ENCODE peak calls at places on chromosome 15, in seven cellular contexts. O, F, U, G, V, N and S are unnamed samples.

GRCh38 chr15:51094606-51095569 is at the start of gene TNFAIP8L3:
- DNase-seq in O (peak; percentile 39), F (no peak), U (no peak), G (no peak), V (no peak), N (no peak), S (no peak)

GRCh38 chr15:91974321-91974720 is 120.8 kb downstream of the SLCO3A1 start:
- DNase-seq in O (no peak), F (no peak), U (no peak), G (no peak), V (no peak), N (no peak), S (no peak)

GRCh38 chr15:83270176-83270575 is 14.3 kb downstream of the BNC1 start:
- DNase-seq in O (no peak), F (no peak), U (no peak), G (no peak), V (no peak), N (no peak), S (no peak)

GRCh38 chr15:31254431-31255175 is 72.0 kb upstream of the KLF13 start:
- DNase-seq in O (no peak), F (no peak), U (no peak), G (peak; percentile 95), V (no peak), N (no peak), S (no peak)

GRCh38 chr15:69987492-69988482 is 109.9 kb downstream of the TLE3 start:
- DNase-seq in O (no peak), F (no peak), U (no peak), G (no peak), V (no peak), N (no peak), S (no peak)

GRCh38 chr15:72785452-72786243 is 2.1 kb upstream of the ADPGK start:
- DNase-seq in O (no peak), F (no peak), U (peak; percentile 53), G (no peak), V (peak; percentile 39), N (peak; percentile 69), S (peak; percentile 81)

GRCh38 chr15:60858511-60859085 is 370.5 kb downstream of the RORA start:
- DNase-seq in O (no peak), F (no peak), U (no peak), G (no peak), V (no peak), N (no peak), S (peak; percentile 6)

GRCh38 chr15:61726166-61726565 is 334.1 kb downstream of the VPS13C start:
- DNase-seq in O (no peak), F (no peak), U (no peak), G (no peak), V (no peak), N (no peak), S (no peak)

GRCh38 chr15:65476942-65477341 is 40.5 kb downstream of the DPP8 start:
- DNase-seq in O (no peak), F (no peak), U (no peak), G (peak; percentile 86), V (no peak), N (no peak), S (peak; percentile 70)

GRCh38 chr15:62110000-62110851 is 43.4 kb downstream of the C2CD4A start:
- DNase-seq in O (peak; percentile 40), F (no peak), U (no peak), G (peak; percentile 33), V (no peak), N (no peak), S (peak; percentile 56)

GRCh38 chr15:77347197-77347596 is 72.7 kb downstream of the PEAK1 start:
- DNase-seq in O (no peak), F (no peak), U (no peak), G (no peak), V (no peak), N (no peak), S (no peak)

GRCh38 chr15:74725845-74726773 is 781 bp upstream of the CYP1A1 start:
- DNase-seq in O (peak; percentile 69), F (no peak), U (peak; percentile 34), G (peak; percentile 7), V (peak; percentile 45), N (peak; percentile 90), S (peak; percentile 60)

GRCh38 chr15:60906275-60906674 is 322.8 kb downstream of the RORA start:
- DNase-seq in O (no peak), F (no peak), U (no peak), G (no peak), V (no peak), N (no peak), S (no peak)

GRCh38 chr15:59294961-59295741 is 77.5 kb downstream of the MYO1E start:
- DNase-seq in O (no peak), F (peak; percentile 70), U (no peak), G (peak; percentile 89), V (no peak), N (no peak), S (peak; percentile 94)

GRCh38 chr15:67603063-67603462 is 60.6 kb downstream of the MAP2K5 start:
- DNase-seq in O (no peak), F (no peak), U (no peak), G (no peak), V (no peak), N (no peak), S (no peak)

GRCh38 chr15:57345584-57345983 is 30.7 kb upstream of the CGNL1 start:
- DNase-seq in O (no peak), F (no peak), U (no peak), G (no peak), V (no peak), N (no peak), S (no peak)

GRCh38 chr15:42286445-42287029 is 13.3 kb upstream of the TMEM87A start:
- DNase-seq in O (no peak), F (no peak), U (no peak), G (peak; percentile 93), V (no peak), N (no peak), S (peak; percentile 42)

GRCh38 chr15:85615930-85616329 is 178.8 kb downstream of the KLHL25 start:
- DNase-seq in O (no peak), F (no peak), U (no peak), G (peak; percentile 77), V (no peak), N (no peak), S (peak; percentile 71)

GRCh38 chr15:22839046-22839705 is 710 bp downstream of the NIPA2 start:
- DNase-seq in O (no peak), F (no peak), U (no peak), G (no peak), V (no peak), N (no peak), S (peak; percentile 26)

GRCh38 chr15:83734487-83734886 is 80.6 kb downstream of the ADAMTSL3 start:
- DNase-seq in O (no peak), F (no peak), U (no peak), G (peak; percentile 14), V (no peak), N (no peak), S (no peak)

GRCh38 chr15:74956648-74957300 is at the start of gene RPP25:
- DNase-seq in O (peak; percentile 76), F (no peak), U (peak; percentile 51), G (peak; percentile 85), V (peak; percentile 67), N (peak; percentile 91), S (peak; percentile 89)

GRCh38 chr15:69749274-69749673 is 296.7 kb downstream of the RPLP1 start:
- DNase-seq in O (no peak), F (no peak), U (no peak), G (no peak), V (no peak), N (peak; percentile 56), S (no peak)

GRCh38 chr15:66065325-66065724 is 188.2 kb downstream of the MEGF11 start:
- DNase-seq in O (no peak), F (no peak), U (no peak), G (no peak), V (no peak), N (no peak), S (no peak)

GRCh38 chr15:60358935-60359672 is 38.7 kb downstream of the ANXA2 start:
- DNase-seq in O (no peak), F (no peak), U (no peak), G (peak; percentile 81), V (no peak), N (no peak), S (peak; percentile 89)

GRCh38 chr15:50880651-50881114 is 27.8 kb upstream of the AP4E1 start:
- DNase-seq in O (no peak), F (peak; percentile 28), U (no peak), G (peak; percentile 77), V (no peak), N (no peak), S (peak; percentile 65)

GRCh38 chr15:33608714-33609113 is 297.9 kb downstream of the RYR3 start:
- DNase-seq in O (no peak), F (no peak), U (no peak), G (no peak), V (no peak), N (no peak), S (no peak)

GRCh38 chr15:42273900-42274692 is 863 bp upstream of the TMEM87A start:
- DNase-seq in O (peak; percentile 36), F (peak; percentile 36), U (peak; percentile 33), G (peak; percentile 75), V (peak; percentile 61), N (peak; percentile 85), S (peak; percentile 74)

GRCh38 chr15:66288796-66289195 is 4.6 kb upstream of the DIS3L start:
- DNase-seq in O (no peak), F (no peak), U (no peak), G (peak; percentile 40), V (no peak), N (no peak), S (peak; percentile 16)

GRCh38 chr15:62337934-62338333 is 172.8 kb upstream of the C2CD4B start:
- DNase-seq in O (no peak), F (no peak), U (no peak), G (no peak), V (no peak), N (no peak), S (no peak)

GRCh38 chr15:64138542-64138941 is 13.0 kb upstream of the SNX22 start:
- DNase-seq in O (no peak), F (no peak), U (no peak), G (no peak), V (no peak), N (no peak), S (no peak)

GRCh38 chr15:75235760-75236729 is 22.1 kb upstream of the GOLGA6C start:
- DNase-seq in O (peak; percentile 4), F (no peak), U (no peak), G (no peak), V (no peak), N (no peak), S (no peak)

GRCh38 chr15:67097893-67098740 is 32.7 kb downstream of the SMAD3 start:
- DNase-seq in O (no peak), F (peak; percentile 31), U (peak; percentile 21), G (peak; percentile 90), V (peak; percentile 45), N (no peak), S (peak; percentile 85)

GRCh38 chr15:98331676-98332075 is 316.7 kb upstream of the IGF1R start:
- DNase-seq in O (no peak), F (no peak), U (no peak), G (no peak), V (no peak), N (no peak), S (no peak)

GRCh38 chr15:43487271-43487895 is 5.6 kb downstream of the TP53BP1 start:
- DNase-seq in O (no peak), F (no peak), U (no peak), G (no peak), V (no peak), N (no peak), S (no peak)

GRCh38 chr15:90902996-90903732 is at the start of gene MAN2A2:
- DNase-seq in O (peak; percentile 59), F (no peak), U (peak; percentile 53), G (peak; percentile 46), V (peak; percentile 72), N (peak; percentile 92), S (peak; percentile 62)